ENCODE peak calls at places on chromosomes 4 and X, in eight cellular contexts. One of them, this sample, is unnamed.

GRCh38 chrX:3129256-3129655 is 88.0 kb downstream of the ARSF start:
- DNase-seq in HCEC 1CT: peak; percentile 74
- DNase-seq in substantia nigra: no peak
- DNase-seq in bronchial epithelial cell: peak; percentile 7
- DNase-seq in fibroblast of lung: peak; percentile 30
- DNase-seq in neural crest cell: no peak
- DNase-seq in GM23338: no peak
- DNase-seq in H9: no peak
- DNase-seq in this sample: no peak

GRCh38 chrX:2401590-2402360 is 99.0 kb downstream of the DHRSX start:
- DNase-seq in HCEC 1CT: no peak
- DNase-seq in substantia nigra: no peak
- DNase-seq in bronchial epithelial cell: peak; percentile 81
- DNase-seq in fibroblast of lung: peak; percentile 26
- DNase-seq in neural crest cell: peak; percentile 13
- DNase-seq in GM23338: no peak
- DNase-seq in H9: no peak
- DNase-seq in this sample: no peak

GRCh38 chrX:125436855-125437254 is 117.2 kb downstream of the TEX13C start:
- DNase-seq in HCEC 1CT: no peak
- DNase-seq in substantia nigra: no peak
- DNase-seq in bronchial epithelial cell: peak; percentile 3
- DNase-seq in fibroblast of lung: no peak
- DNase-seq in neural crest cell: no peak
- DNase-seq in GM23338: peak; percentile 50
- DNase-seq in H9: no peak
- DNase-seq in this sample: no peak

GRCh38 chr4:123836919-123837605 is 440.5 kb downstream of the SPRY1 start:
- DNase-seq in HCEC 1CT: peak; percentile 34
- DNase-seq in substantia nigra: no peak
- DNase-seq in bronchial epithelial cell: peak; percentile 50
- DNase-seq in fibroblast of lung: no peak
- DNase-seq in neural crest cell: no peak
- DNase-seq in GM23338: no peak
- DNase-seq in H9: no peak
- DNase-seq in this sample: no peak

GRCh38 chr4:173448919-173449641 is 50.2 kb upstream of the SCRG1 start:
- DNase-seq in HCEC 1CT: no peak
- DNase-seq in substantia nigra: no peak
- DNase-seq in bronchial epithelial cell: no peak
- DNase-seq in fibroblast of lung: no peak
- DNase-seq in neural crest cell: no peak
- DNase-seq in GM23338: no peak
- DNase-seq in H9: no peak
- DNase-seq in this sample: no peak

GRCh38 chrX:71923516-71923915 is 12.9 kb downstream of the NHSL2 start:
- DNase-seq in HCEC 1CT: no peak
- DNase-seq in substantia nigra: no peak
- DNase-seq in bronchial epithelial cell: no peak
- DNase-seq in fibroblast of lung: peak; percentile 25
- DNase-seq in neural crest cell: no peak
- DNase-seq in GM23338: no peak
- DNase-seq in H9: no peak
- DNase-seq in this sample: no peak

GRCh38 chrX:45445745-45446412 is 245.2 kb upstream of the DIPK2B start:
- DNase-seq in HCEC 1CT: peak; percentile 89
- DNase-seq in substantia nigra: no peak
- DNase-seq in bronchial epithelial cell: peak; percentile 88
- DNase-seq in fibroblast of lung: peak; percentile 70
- DNase-seq in neural crest cell: no peak
- DNase-seq in GM23338: no peak
- DNase-seq in H9: no peak
- DNase-seq in this sample: no peak

GRCh38 chrX:12946406-12946805 is 28.5 kb upstream of the TMSB4X start:
- DNase-seq in HCEC 1CT: no peak
- DNase-seq in substantia nigra: no peak
- DNase-seq in bronchial epithelial cell: no peak
- DNase-seq in fibroblast of lung: no peak
- DNase-seq in neural crest cell: no peak
- DNase-seq in GM23338: no peak
- DNase-seq in H9: no peak
- DNase-seq in this sample: no peak

GRCh38 chr4:188727746-188728145 is 588.5 kb downstream of the TRIML1 start:
- DNase-seq in HCEC 1CT: no peak
- DNase-seq in substantia nigra: no peak
- DNase-seq in bronchial epithelial cell: no peak
- DNase-seq in fibroblast of lung: no peak
- DNase-seq in neural crest cell: no peak
- DNase-seq in GM23338: no peak
- DNase-seq in H9: no peak
- DNase-seq in this sample: no peak

GRCh38 chr4:48012819-48013218 is 3.7 kb downstream of the CNGA1 start:
- DNase-seq in HCEC 1CT: no peak
- DNase-seq in substantia nigra: no peak
- DNase-seq in bronchial epithelial cell: no peak
- DNase-seq in fibroblast of lung: no peak
- DNase-seq in neural crest cell: no peak
- DNase-seq in GM23338: no peak
- DNase-seq in H9: no peak
- DNase-seq in this sample: no peak

GRCh38 chrX:20177093-20177492 is 35.5 kb upstream of the EIF1AX start:
- DNase-seq in HCEC 1CT: no peak
- DNase-seq in substantia nigra: no peak
- DNase-seq in bronchial epithelial cell: no peak
- DNase-seq in fibroblast of lung: no peak
- DNase-seq in neural crest cell: no peak
- DNase-seq in GM23338: no peak
- DNase-seq in H9: no peak
- DNase-seq in this sample: no peak

GRCh38 chr4:2484169-2484568 is 15.3 kb downstream of the RNF4 start:
- DNase-seq in HCEC 1CT: no peak
- DNase-seq in substantia nigra: no peak
- DNase-seq in bronchial epithelial cell: no peak
- DNase-seq in fibroblast of lung: no peak
- DNase-seq in neural crest cell: no peak
- DNase-seq in GM23338: no peak
- DNase-seq in H9: no peak
- DNase-seq in this sample: no peak

GRCh38 chr4:177478496-177478895 is 36.3 kb upstream of the AGA start:
- DNase-seq in HCEC 1CT: no peak
- DNase-seq in substantia nigra: no peak
- DNase-seq in bronchial epithelial cell: no peak
- DNase-seq in fibroblast of lung: no peak
- DNase-seq in neural crest cell: no peak
- DNase-seq in GM23338: no peak
- DNase-seq in H9: no peak
- DNase-seq in this sample: no peak

GRCh38 chr4:54014761-54015160 is 49.6 kb downstream of the CHIC2 start:
- DNase-seq in HCEC 1CT: no peak
- DNase-seq in substantia nigra: no peak
- DNase-seq in bronchial epithelial cell: no peak
- DNase-seq in fibroblast of lung: no peak
- DNase-seq in neural crest cell: no peak
- DNase-seq in GM23338: no peak
- DNase-seq in H9: no peak
- DNase-seq in this sample: no peak

GRCh38 chr4:139589619-139590018 is 33.6 kb upstream of the SETD7 start:
- DNase-seq in HCEC 1CT: no peak
- DNase-seq in substantia nigra: no peak
- DNase-seq in bronchial epithelial cell: no peak
- DNase-seq in fibroblast of lung: no peak
- DNase-seq in neural crest cell: no peak
- DNase-seq in GM23338: no peak
- DNase-seq in H9: no peak
- DNase-seq in this sample: no peak

GRCh38 chr4:7270121-7270520 is 77.8 kb downstream of the SORCS2 start:
- DNase-seq in HCEC 1CT: no peak
- DNase-seq in substantia nigra: no peak
- DNase-seq in bronchial epithelial cell: no peak
- DNase-seq in fibroblast of lung: no peak
- DNase-seq in neural crest cell: no peak
- DNase-seq in GM23338: no peak
- DNase-seq in H9: no peak
- DNase-seq in this sample: no peak

GRCh38 chr4:70676554-70677090 is 10.3 kb upstream of the JCHAIN start:
- DNase-seq in HCEC 1CT: no peak
- DNase-seq in substantia nigra: no peak
- DNase-seq in bronchial epithelial cell: no peak
- DNase-seq in fibroblast of lung: no peak
- DNase-seq in neural crest cell: no peak
- DNase-seq in GM23338: no peak
- DNase-seq in H9: no peak
- DNase-seq in this sample: no peak

GRCh38 chr4:6574747-6575502 is at the start of gene MAN2B2:
- DNase-seq in HCEC 1CT: peak; percentile 56
- DNase-seq in substantia nigra: peak; percentile 85
- DNase-seq in bronchial epithelial cell: peak; percentile 50
- DNase-seq in fibroblast of lung: peak; percentile 65
- DNase-seq in neural crest cell: peak; percentile 89
- DNase-seq in GM23338: peak; percentile 92
- DNase-seq in H9: peak; percentile 93
- DNase-seq in this sample: peak; percentile 74

GRCh38 chr4:169159614-169160013 is 111.1 kb downstream of the SH3RF1 start:
- DNase-seq in HCEC 1CT: peak; percentile 79
- DNase-seq in substantia nigra: no peak
- DNase-seq in bronchial epithelial cell: peak; percentile 12
- DNase-seq in fibroblast of lung: peak; percentile 71
- DNase-seq in neural crest cell: no peak
- DNase-seq in GM23338: no peak
- DNase-seq in H9: no peak
- DNase-seq in this sample: no peak

GRCh38 chrX:53433651-53434639 is at the start of gene HSD17B10:
- DNase-seq in HCEC 1CT: peak; percentile 80
- DNase-seq in substantia nigra: peak; percentile 73
- DNase-seq in bronchial epithelial cell: peak; percentile 64
- DNase-seq in fibroblast of lung: peak; percentile 68
- DNase-seq in neural crest cell: peak; percentile 73
- DNase-seq in GM23338: peak; percentile 96
- DNase-seq in H9: peak; percentile 90
- DNase-seq in this sample: peak; percentile 82

GRCh38 chr4:184907216-184907615 is 81.4 kb upstream of the ACSL1 start:
- DNase-seq in HCEC 1CT: no peak
- DNase-seq in substantia nigra: no peak
- DNase-seq in bronchial epithelial cell: no peak
- DNase-seq in fibroblast of lung: no peak
- DNase-seq in neural crest cell: no peak
- DNase-seq in GM23338: no peak
- DNase-seq in H9: no peak
- DNase-seq in this sample: no peak

GRCh38 chr4:177023951-177024350 is 231.2 kb upstream of the VEGFC start:
- DNase-seq in HCEC 1CT: no peak
- DNase-seq in substantia nigra: no peak
- DNase-seq in bronchial epithelial cell: peak; percentile 74
- DNase-seq in fibroblast of lung: no peak
- DNase-seq in neural crest cell: no peak
- DNase-seq in GM23338: no peak
- DNase-seq in H9: no peak
- DNase-seq in this sample: no peak

GRCh38 chr4:57734104-57734503 is 623.9 kb upstream of the IGFBP7 start:
- DNase-seq in HCEC 1CT: no peak
- DNase-seq in substantia nigra: no peak
- DNase-seq in bronchial epithelial cell: no peak
- DNase-seq in fibroblast of lung: no peak
- DNase-seq in neural crest cell: no peak
- DNase-seq in GM23338: no peak
- DNase-seq in H9: no peak
- DNase-seq in this sample: no peak

GRCh38 chr4:25215506-25215905 is 18.3 kb upstream of the PI4K2B start:
- DNase-seq in HCEC 1CT: no peak
- DNase-seq in substantia nigra: no peak
- DNase-seq in bronchial epithelial cell: no peak
- DNase-seq in fibroblast of lung: no peak
- DNase-seq in neural crest cell: no peak
- DNase-seq in GM23338: peak; percentile 46
- DNase-seq in H9: peak; percentile 39
- DNase-seq in this sample: no peak

GRCh38 chrX:56800801-56801200 is 71.8 kb downstream of the NBDY start:
- DNase-seq in HCEC 1CT: no peak
- DNase-seq in substantia nigra: no peak
- DNase-seq in bronchial epithelial cell: no peak
- DNase-seq in fibroblast of lung: no peak
- DNase-seq in neural crest cell: no peak
- DNase-seq in GM23338: no peak
- DNase-seq in H9: peak; percentile 53
- DNase-seq in this sample: peak; percentile 43

GRCh38 chr4:104066533-104066932 is 346.7 kb upstream of the TACR3 start:
- DNase-seq in HCEC 1CT: no peak
- DNase-seq in substantia nigra: no peak
- DNase-seq in bronchial epithelial cell: no peak
- DNase-seq in fibroblast of lung: no peak
- DNase-seq in neural crest cell: no peak
- DNase-seq in GM23338: peak; percentile 1
- DNase-seq in H9: no peak
- DNase-seq in this sample: no peak

This sample was measured in activated T-cell treated with anti-CD3 and anti-CD28 coated beads, Interleukin-2, amount 50 U/mL, for 4 hours.